ENCODE peak calls at places on chromosomes 4 and X, in ten cellular contexts. O, Y, Z, H, V, X, I, B, P and F are unnamed samples.

GRCh38 chr4:145179201-145179860 is 1.1 kb downstream of the OTUD4 start:
- DNase-seq in Y (peak), V (no peak), Z (peak), P (peak), B (peak), I (peak), O (peak), H (peak), X (peak), F (peak)

GRCh38 chrX:143788265-143788664 is 67.7 kb upstream of the SPANXN2 start:
- DNase-seq in X (no peak), B (no peak), Z (no peak), V (no peak), H (peak), I (peak), Y (no peak), O (no peak), P (no peak), F (no peak)

GRCh38 chrX:2609431-2610238 is 81.5 kb upstream of the CD99 start:
- DNase-seq in O (no peak), Y (no peak), H (no peak), Z (no peak), B (peak), X (no peak), V (no peak), I (no peak), P (no peak), F (no peak)

GRCh38 chr4:1179089-1179441 is 6.7 kb upstream of the SPON2 start:
- DNase-seq in H (no peak), V (no peak), B (no peak), O (no peak), Z (no peak), Y (no peak), X (peak), P (no peak), I (no peak), F (no peak)

GRCh38 chrX:140775211-140775610 is 65.7 kb downstream of the LINC00632 start:
- DNase-seq in P (no peak), X (no peak), B (no peak), O (no peak), I (no peak), V (no peak), H (no peak), Z (no peak), Y (no peak), F (no peak)

GRCh38 chr4:110959041-110959643 is 336.3 kb upstream of the PITX2 start:
- DNase-seq in Y (no peak), B (peak), Z (no peak), O (no peak), X (no peak), V (no peak), P (no peak), H (no peak), I (peak), F (no peak)

GRCh38 chr4:57342406-57342805 is 232.2 kb upstream of the IGFBP7 start:
- DNase-seq in P (no peak), I (no peak), O (no peak), Z (no peak), V (no peak), X (no peak), Y (no peak), H (no peak), B (no peak), F (no peak)

GRCh38 chrX:10399152-10399741 is 221.1 kb downstream of the MID1 start:
- DNase-seq in Z (no peak), X (no peak), O (no peak), Y (no peak), I (no peak), H (no peak), P (no peak), B (no peak), V (no peak), F (no peak)

GRCh38 chr4:81326581-81326980 is 111.6 kb upstream of the PRKG2 start:
- DNase-seq in X (no peak), Y (no peak), O (no peak), P (no peak), V (no peak), Z (no peak), I (no peak), H (no peak), B (no peak), F (no peak)

GRCh38 chr4:122010610-122011009 is 58.8 kb upstream of the TRPC3 start:
- DNase-seq in O (no peak), H (no peak), P (no peak), X (no peak), Y (no peak), V (no peak), I (no peak), Z (no peak), B (no peak), F (no peak)

GRCh38 chr4:5404073-5404472 is 304.3 kb downstream of the EVC2 start:
- DNase-seq in H (no peak), P (no peak), O (no peak), X (no peak), I (no peak), Z (no peak), B (no peak), V (no peak), Y (no peak), F (no peak)

GRCh38 chr4:150822407-150822806 is 192.7 kb downstream of the LRBA start:
- DNase-seq in I (no peak), O (no peak), Y (no peak), Z (no peak), H (no peak), B (no peak), V (no peak), X (no peak), P (no peak), F (no peak)

GRCh38 chr4:14069871-14070270 is 442.3 kb upstream of the BOD1L1 start:
- DNase-seq in X (no peak), Z (no peak), Y (no peak), I (no peak), O (no peak), B (no peak), H (no peak), V (no peak), P (no peak), F (no peak)

GRCh38 chr4:2796261-2797187 is 3.6 kb downstream of the SH3BP2 start:
- DNase-seq in V (no peak), I (peak), P (no peak), Z (peak), Y (peak), B (peak), X (peak), H (no peak), O (peak), F (peak)

GRCh38 chr4:39319678-39320077 is 46.5 kb downstream of the RFC1 start:
- DNase-seq in B (peak), O (no peak), P (no peak), Z (no peak), V (no peak), Y (no peak), I (peak), H (no peak), X (no peak), F (no peak)

GRCh38 chrX:49838374-49838773 is 9.3 kb downstream of the PAGE4 start:
- DNase-seq in Y (peak), V (no peak), B (peak), P (peak), X (peak), Z (no peak), I (peak), O (no peak), H (peak), F (no peak)

GRCh38 chr4:122873752-122874151 is 47.1 kb downstream of the FGF2 start:
- DNase-seq in B (peak), O (no peak), Z (no peak), Y (no peak), V (no peak), I (peak), P (no peak), H (no peak), X (no peak), F (no peak)

GRCh38 chr4:152200776-152201333 is 335.0 kb downstream of the FBXW7 start:
- DNase-seq in V (no peak), P (no peak), B (no peak), I (no peak), Z (no peak), X (no peak), O (no peak), Y (no peak), H (no peak), F (no peak)

GRCh38 chr4:152193059-152193458 is 342.8 kb downstream of the FBXW7 start:
- DNase-seq in V (no peak), O (no peak), B (no peak), X (no peak), Y (no peak), Z (no peak), I (no peak), H (no peak), P (no peak), F (no peak)

GRCh38 chr4:152202415-152202814 is 333.5 kb downstream of the FBXW7 start:
- DNase-seq in I (no peak), H (no peak), B (peak), P (no peak), O (no peak), Z (no peak), Y (no peak), V (no peak), X (no peak), F (no peak)

GRCh38 chr4:152197211-152197610 is 338.7 kb downstream of the FBXW7 start:
- DNase-seq in O (no peak), P (no peak), I (no peak), Y (no peak), Z (no peak), B (peak), X (no peak), V (no peak), H (no peak), F (no peak)
- H3K27ac ChIP-seq in O (no peak), P (no peak), I (no peak), Y (no peak), Z (no peak), B (no peak), X (no peak), V (no peak), H (no peak), F (peak)

DNA sequence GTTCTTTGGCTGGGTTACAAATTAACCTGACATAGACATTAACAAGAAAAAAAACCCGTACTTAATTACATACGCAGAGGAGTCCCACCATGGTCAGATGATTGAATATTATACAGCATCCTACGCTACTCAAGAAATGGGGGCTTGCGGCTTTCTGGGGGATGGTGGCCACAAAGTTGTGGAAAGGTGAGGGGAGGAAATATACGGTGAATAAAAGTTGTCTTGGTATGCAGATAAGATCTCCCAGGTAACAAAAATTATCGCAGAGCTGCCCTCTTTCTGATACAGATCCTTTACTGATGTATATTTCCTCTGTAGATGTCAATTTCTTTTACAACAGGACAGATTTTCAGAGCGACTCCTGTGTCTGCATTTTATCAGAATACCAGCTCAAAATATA is 890 bp downstream of the DCAF16 start:
- DNase-seq in Z (no peak), I (no peak), O (no peak), B (peak), Y (no peak), H (no peak), V (no peak), P (no peak), X (no peak), F (no peak)
- H3K4me3 ChIP-seq in Z (peak), I (peak), O (peak), B (peak), Y (no peak), H (peak), V (peak), P (peak), X (peak), F (peak)

GRCh38 chrX:72271812-72272211 is 5.2 kb downstream of the RPS4X start:
- DNase-seq in P (no peak), O (no peak), H (no peak), Y (no peak), X (no peak), I (no peak), B (no peak), Z (no peak), V (no peak), F (no peak)
- TF ChIP-seq POLR2A in P (no peak), O (no peak), H (no peak), Y (no peak), X (no peak), I (no peak), B (no peak), Z (no peak), V (no peak), F (no peak)

GRCh38 chr4:68871772-68872441 is 56.1 kb downstream of the UGT2B10 start:
- DNase-seq in P (no peak), O (no peak), H (no peak), B (no peak), Y (no peak), Z (no peak), V (no peak), I (no peak), X (no peak), F (no peak)

GRCh38 chr4:68872442-68873217 is 56.8 kb downstream of the UGT2B10 start:
- DNase-seq in P (no peak), O (no peak), V (no peak), X (no peak), B (no peak), I (no peak), Y (no peak), H (no peak), Z (no peak), F (no peak)

GRCh38 chr4:68874507-68874906 is 58.7 kb downstream of the UGT2B10 start:
- DNase-seq in Y (no peak), Z (no peak), O (no peak), H (no peak), P (no peak), V (no peak), B (no peak), I (no peak), X (no peak), F (no peak)

GRCh38 chr4:68869274-68869773 is 53.5 kb downstream of the UGT2B10 start:
- DNase-seq in Z (no peak), Y (no peak), O (no peak), H (no peak), V (no peak), P (no peak), X (no peak), B (no peak), I (no peak), F (no peak)

GRCh38 chr4:68873218-68873502 is 57.4 kb downstream of the UGT2B10 start:
- DNase-seq in Y (no peak), H (no peak), X (no peak), I (no peak), V (no peak), B (no peak), P (no peak), Z (no peak), O (no peak), F (no peak)
- H3K27ac ChIP-seq in Y (no peak), H (no peak), X (peak), I (no peak), V (no peak), B (no peak), P (no peak), Z (no peak), O (no peak), F (no peak)

DNA sequence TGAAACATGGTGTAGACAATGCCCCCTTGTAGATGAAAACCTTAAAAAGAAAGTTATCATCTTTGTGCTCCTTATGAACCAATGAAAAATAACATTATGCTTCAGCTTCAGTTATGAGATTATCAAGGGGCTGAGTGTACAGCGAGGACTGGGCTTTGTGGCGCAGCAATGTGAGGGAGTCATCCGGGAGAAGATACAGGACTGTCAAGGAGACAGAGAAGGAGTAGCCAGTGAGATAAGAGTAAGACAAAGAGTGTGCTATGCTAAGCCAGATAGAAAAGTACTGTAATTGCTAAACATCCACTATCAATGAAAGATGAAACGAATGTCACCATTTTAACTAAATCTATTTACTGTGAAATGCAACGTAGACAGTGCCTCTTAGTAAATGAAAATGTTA is 3.6 kb upstream of the KLHL15 start:
- DNase-seq in V (no peak), X (no peak), B (no peak), Y (no peak), I (no peak), H (peak), Z (no peak), P (no peak), O (no peak), F (no peak)
- H3K4me3 ChIP-seq in V (no peak), X (no peak), B (no peak), Y (no peak), I (no peak), H (no peak), Z (no peak), P (no peak), O (no peak), F (no peak)

GRCh38 chr4:143186634-143187033 is 1.9 kb downstream of the USP38 start:
- DNase-seq in Z (no peak), O (no peak), Y (no peak), P (no peak), I (no peak), V (no peak), B (peak), X (no peak), H (no peak), F (no peak)
- TF ChIP-seq POLR2A in Z (no peak), O (no peak), Y (no peak), P (no peak), I (no peak), V (no peak), B (no peak), X (no peak), H (no peak), F (no peak)

DNA sequence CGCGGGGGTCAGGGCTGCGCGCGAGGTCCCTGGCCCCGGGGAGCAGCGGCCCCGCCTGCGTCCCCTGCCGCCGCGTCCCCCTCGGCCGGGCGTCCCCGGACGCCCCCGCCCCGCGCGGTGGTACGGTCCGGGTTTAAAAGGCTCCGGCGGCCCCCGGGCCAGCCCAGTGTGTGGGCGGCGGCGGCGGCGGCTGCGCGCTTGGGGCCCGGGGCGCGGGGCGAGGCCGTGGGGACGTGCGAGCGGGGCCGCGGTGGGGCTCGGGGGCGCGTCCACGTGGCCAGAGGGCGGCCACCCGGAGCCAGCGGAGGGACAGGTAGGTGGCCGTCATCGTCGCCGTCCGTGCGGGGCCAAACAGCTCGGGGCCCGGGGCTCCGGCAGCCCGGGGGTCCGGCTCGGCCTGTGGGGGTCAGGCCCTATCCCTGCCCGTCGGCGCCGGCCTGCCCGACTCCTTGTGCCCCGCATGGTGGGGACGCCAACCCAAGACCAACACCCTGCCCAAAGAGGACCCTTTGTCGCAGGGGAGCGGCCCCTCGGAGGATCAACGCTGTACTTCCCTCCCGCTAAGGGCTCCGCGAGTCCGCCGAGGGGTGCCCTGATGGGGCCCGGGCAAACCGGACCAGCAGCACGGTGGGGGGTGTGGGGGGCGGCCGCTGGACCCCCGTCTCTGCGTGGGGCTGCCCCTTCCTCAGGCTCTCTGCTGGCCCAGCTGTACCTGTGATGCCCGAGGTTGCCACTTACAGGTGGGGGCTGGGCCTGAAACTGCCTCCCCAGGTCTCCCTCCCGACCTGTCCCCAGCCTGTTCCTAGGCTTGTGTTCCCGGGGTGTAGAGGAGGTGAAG is at the start of gene PLXNA3:
- DNase-seq in Z (no peak), O (peak), Y (peak), I (no peak), B (no peak), P (no peak), X (peak), V (no peak), H (peak), F (no peak)
- H3K27ac ChIP-seq in Z (peak), O (peak), Y (peak), I (peak), B (no peak), P (peak), X (peak), V (peak), H (no peak), F (peak)

GRCh38 chrX:42934020-42934701 is 156.2 kb upstream of the PPP1R2C start:
- DNase-seq in H (no peak), V (no peak), X (no peak), B (peak), I (no peak), Z (no peak), O (no peak), Y (no peak), P (no peak), F (no peak)
- H3K4me3 ChIP-seq in H (no peak), V (no peak), X (no peak), B (no peak), I (no peak), Z (no peak), O (no peak), Y (no peak), P (no peak), F (no peak)

GRCh38 chr4:10105920-10106319 is 10.7 kb downstream of the WDR1 start:
- DNase-seq in V (no peak), X (no peak), Y (no peak), I (no peak), O (no peak), Z (no peak), H (no peak), B (no peak), P (no peak), F (no peak)

GRCh38 chr4:10105421-10105820 is 11.2 kb downstream of the WDR1 start:
- DNase-seq in V (no peak), I (no peak), O (no peak), Z (no peak), Y (no peak), X (no peak), H (no peak), B (no peak), P (no peak), F (no peak)

GRCh38 chr4:10104991-10105276 is 11.7 kb downstream of the WDR1 start:
- DNase-seq in B (no peak), I (no peak), V (no peak), H (no peak), X (no peak), Y (no peak), Z (no peak), P (no peak), O (no peak), F (no peak)

GRCh38 chr4:10107111-10108091 is 9.2 kb downstream of the WDR1 start:
- DNase-seq in B (no peak), V (no peak), I (no peak), O (no peak), P (no peak), Z (no peak), X (no peak), Y (peak), H (no peak), F (no peak)

GRCh38 chr4:10106421-10107039 is 10.1 kb downstream of the WDR1 start:
- DNase-seq in V (peak), H (peak), I (peak), O (no peak), P (peak), B (peak), Y (peak), X (peak), Z (peak), F (no peak)
- TF ChIP-seq POLR2A in V (no peak), H (no peak), I (no peak), O (no peak), P (no peak), B (peak), Y (no peak), X (no peak), Z (no peak), F (no peak)